ENCODE peak calls at places on chromosomes 2 and 18, in seven cellular contexts. K, D, G, F, S, M and O are unnamed samples.

GRCh38 chr2:145752091-145752806 is 1232.3 kb upstream of the ZEB2 start:
- DNase-seq in S (peak), M (no peak), F (peak), D (no peak), K (peak), G (no peak), O (no peak)

GRCh38 chr2:69026026-69026425 is 13.0 kb downstream of the ANTXR1 start:
- DNase-seq in K (peak), D (no peak), M (peak), G (no peak), F (no peak), S (no peak), O (no peak)

GRCh38 chr2:238945433-238946150 is 97.7 kb downstream of the TWIST2 start:
- DNase-seq in S (peak), G (no peak), D (no peak), K (peak), M (peak), F (no peak), O (peak)

GRCh38 chr2:232633413-232634318 is at the start of gene EFHD1:
- DNase-seq in F (no peak), D (peak), M (peak), G (peak), S (peak), K (peak), O (peak)

GRCh38 chr2:159285929-159286708 is at the start of gene WDSUB1:
- DNase-seq in M (peak), F (no peak), G (no peak), S (peak), D (peak), K (peak), O (peak)

GRCh38 chr2:179235463-179236108 is 29.0 kb downstream of the SESTD1 start:
- DNase-seq in F (no peak), M (no peak), K (peak), S (peak), G (no peak), D (no peak), O (no peak)

GRCh38 chr18:62196978-62197377 is 9.9 kb downstream of the RELCH start:
- DNase-seq in M (no peak), D (no peak), G (no peak), K (no peak), S (no peak), F (no peak), O (no peak)

GRCh38 chr18:34977787-34978532 is 63.3 kb upstream of the MAPRE2 start:
- DNase-seq in S (no peak), G (peak), M (peak), D (peak), K (peak), F (no peak), O (no peak)

GRCh38 chr2:54564439-54564838 is 108.3 kb downstream of the SPTBN1 start:
- DNase-seq in M (no peak), S (no peak), F (no peak), D (no peak), K (no peak), G (no peak), O (no peak)

GRCh38 chr2:3631851-3632659 is 25.9 kb upstream of the ALLC start:
- DNase-seq in S (no peak), D (no peak), G (no peak), M (no peak), K (no peak), F (no peak), O (no peak)

GRCh38 chr18:55988537-55988936 is 400.5 kb upstream of the TCF4 start:
- DNase-seq in G (no peak), F (no peak), M (no peak), K (peak), S (peak), D (no peak), O (no peak)

GRCh38 chr18:46174317-46175039 is 70.3 kb downstream of the HAUS1 start:
- DNase-seq in G (peak), M (peak), K (peak), D (peak), S (peak), F (no peak), O (peak)

GRCh38 chr2:22904126-22904684 is 480.8 kb upstream of the KLHL29 start:
- DNase-seq in G (no peak), F (peak), S (no peak), D (no peak), M (peak), K (no peak), O (peak)

GRCh38 chr2:113822087-113822805 is 65.8 kb upstream of the SLC35F5 start:
- DNase-seq in M (no peak), F (no peak), K (no peak), G (no peak), D (no peak), S (peak), O (no peak)

GRCh38 chr2:200578778-200579177 is 7.0 kb upstream of the AOX1 start:
- DNase-seq in M (no peak), K (peak), F (no peak), D (no peak), S (peak), G (no peak), O (no peak)

GRCh38 chr18:48803951-48804855 is 146.6 kb downstream of the SMAD7 start:
- DNase-seq in M (peak), G (no peak), S (no peak), K (no peak), F (no peak), D (peak), O (peak)

GRCh38 chr2:169840747-169841142 is 13.5 kb downstream of the UBR3 start:
- DNase-seq in D (no peak), G (no peak), S (no peak), M (no peak), F (no peak), K (no peak), O (no peak)

GRCh38 chr18:7789853-7790552 is 222.9 kb downstream of the PTPRM start:
- DNase-seq in F (no peak), G (no peak), D (no peak), K (no peak), M (no peak), S (peak), O (no peak)

GRCh38 chr2:241399941-241400922 is 44.1 kb downstream of the FARP2 start:
- DNase-seq in F (no peak), G (no peak), K (no peak), S (no peak), M (peak), D (no peak), O (no peak)

GRCh38 chr2:238505119-238505891 is 78.6 kb downstream of the ASB1 start:
- DNase-seq in M (no peak), F (no peak), G (no peak), D (no peak), S (no peak), K (no peak), O (no peak)

GRCh38 chr2:140286377-140286776 is 1506.2 kb upstream of the NXPH2 start:
- DNase-seq in K (no peak), G (no peak), D (no peak), M (no peak), F (no peak), S (no peak), O (no peak)

GRCh38 chr2:178066890-178067669 is 5.5 kb downstream of the PDE11A start:
- DNase-seq in D (no peak), K (no peak), F (no peak), M (no peak), G (no peak), S (peak), O (no peak)

GRCh38 chr2:233832869-233833812 is 21.2 kb downstream of the HJURP start:
- DNase-seq in S (no peak), D (no peak), G (no peak), M (no peak), F (no peak), K (no peak), O (no peak)

GRCh38 chr2:149100739-149101699 is 62.5 kb downstream of the LYPD6B start:
- DNase-seq in S (peak), M (no peak), F (no peak), G (no peak), D (no peak), K (no peak), O (no peak)

GRCh38 chr2:27085670-27086089 is 892 bp upstream of the KHK start:
- DNase-seq in K (peak), S (peak), D (no peak), F (peak), G (no peak), M (peak), O (no peak)
- TF ChIP-seq CTCF in K (no peak), S (peak), D (no peak), F (no peak), G (no peak), M (peak), O (no peak)

GRCh38 chr18:12391487-12392136 is 14.6 kb upstream of the AFG3L2 start:
- DNase-seq in D (no peak), K (peak), G (peak), M (peak), F (peak), S (peak), O (peak)

GRCh38 chr18:12393510-12393909 is 14.2 kb upstream of the PRELID3A start:
- DNase-seq in M (no peak), G (no peak), S (no peak), K (no peak), F (no peak), D (no peak), O (no peak)

GRCh38 chr18:12393998-12394397 is 13.7 kb upstream of the PRELID3A start:
- DNase-seq in S (no peak), G (no peak), K (no peak), D (no peak), F (no peak), M (peak), O (no peak)

GRCh38 chr18:12397254-12397653 is 10.5 kb upstream of the PRELID3A start:
- DNase-seq in G (no peak), K (no peak), S (no peak), D (no peak), M (no peak), F (no peak), O (no peak)

DNA sequence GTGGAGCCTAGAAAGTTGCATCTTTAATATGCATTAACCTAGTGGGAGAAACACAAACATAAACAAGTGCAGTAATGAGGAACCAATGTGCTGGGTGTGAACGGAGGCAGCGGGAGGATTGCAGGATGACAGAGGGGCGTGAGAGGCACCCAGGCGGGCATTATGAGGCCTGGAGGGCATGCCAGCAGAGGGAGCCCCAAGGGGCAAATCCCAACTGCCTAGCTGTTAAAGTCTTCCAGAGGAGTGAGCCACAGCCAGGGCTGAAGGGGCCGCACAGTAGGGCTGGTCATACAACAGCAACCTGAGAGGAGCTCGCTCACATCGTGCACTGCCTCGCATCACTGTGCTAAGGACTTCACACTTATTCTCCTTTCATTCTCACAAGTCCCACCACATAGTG is 13.3 kb upstream of the PRELID3A start:
- DNase-seq in M (no peak), S (no peak), F (no peak), G (no peak), D (no peak), K (peak), O (no peak)
- TF ChIP-seq CTCF in M (no peak), S (peak), F (peak), G (peak), D (no peak), K (peak), O (no peak)

DNA sequence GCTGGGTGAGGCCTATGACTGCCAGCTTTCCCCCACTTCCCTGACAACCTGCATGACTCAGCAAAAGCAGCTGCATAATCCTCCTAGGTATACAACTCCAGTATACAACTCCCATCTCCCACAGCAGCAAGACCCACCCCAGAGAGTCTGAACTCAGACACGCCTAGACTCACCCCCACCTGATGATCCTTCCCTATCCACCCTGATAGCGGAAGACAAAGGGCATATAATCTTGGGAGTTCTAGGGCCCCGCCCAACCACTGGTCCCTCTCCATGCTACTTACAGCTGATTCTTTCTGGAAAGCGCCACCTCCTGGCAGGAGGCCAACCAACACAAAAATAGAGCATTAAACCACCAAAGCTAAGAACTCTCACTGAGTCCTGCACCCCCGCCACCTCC is 296.5 kb downstream of the DCC start:
- DNase-seq in D (no peak), F (no peak), K (no peak), M (no peak), S (no peak), G (no peak), O (no peak)
- TF ChIP-seq CTCF in D (no peak), F (no peak), K (no peak), M (no peak), S (no peak), G (no peak), O (no peak)

GRCh38 chr18:68406761-68407160 is 308.1 kb downstream of the TMX3 start:
- DNase-seq in F (no peak), S (peak), K (no peak), G (no peak), D (no peak), M (no peak), O (no peak)
- TF ChIP-seq CTCF in F (no peak), S (peak), K (no peak), G (no peak), D (no peak), M (no peak), O (no peak)

GRCh38 chr2:103809390-103809789 is 1044.5 kb upstream of the POU3F3 start:
- DNase-seq in D (no peak), K (no peak), G (no peak), S (no peak), F (no peak), M (no peak), O (no peak)
- TF ChIP-seq CTCF in D (no peak), K (no peak), G (no peak), S (no peak), F (no peak), M (no peak), O (no peak)

GRCh38 chr2:172484253-172484652 is 56.9 kb downstream of the ITGA6 start:
- DNase-seq in S (peak), G (no peak), K (peak), F (no peak), M (no peak), D (no peak), O (no peak)
- TF ChIP-seq CTCF in S (peak), G (peak), K (no peak), F (peak), M (no peak), D (no peak), O (no peak)